ENCODE peak calls at places on chromosomes 3 and 15, in six cellular contexts. W, X, S, M, O and V are unnamed samples.

GRCh38 chr3:15693340-15693739 is 91.8 kb downstream of the BTD start:
- DNase-seq in W (no peak), X (no peak), S (no peak), M (peak; percentile 21), O (no peak), V (no peak)

GRCh38 chr3:186453531-186453930 is 90.6 kb downstream of the CRYGS start:
- DNase-seq in W (no peak), X (no peak), S (no peak), M (no peak), O (no peak), V (no peak)

GRCh38 chr15:85380860-85381535 is 595 bp downstream of the AKAP13 start:
- DNase-seq in W (no peak), X (peak; percentile 54), S (peak; percentile 66), M (peak; percentile 39), O (peak; percentile 62), V (no peak)

GRCh38 chr3:57100046-57100695 is 39.7 kb downstream of the SPATA12 start:
- DNase-seq in W (peak; percentile 62), X (peak; percentile 83), S (peak; percentile 32), M (peak; percentile 55), O (peak; percentile 40), V (no peak)

GRCh38 chr3:69329897-69330296 is 56.0 kb downstream of the FRMD4B start:
- DNase-seq in W (no peak), X (no peak), S (no peak), M (peak; percentile 61), O (no peak), V (no peak)

GRCh38 chr3:27279153-27279552 is 90.0 kb downstream of the NEK10 start:
- DNase-seq in W (no peak), X (peak; percentile 10), S (no peak), M (peak; percentile 4), O (no peak), V (no peak)

GRCh38 chr15:79437275-79438000 is 5.3 kb downstream of the MINAR1 start:
- DNase-seq in W (no peak), X (no peak), S (no peak), M (no peak), O (no peak), V (no peak)

GRCh38 chr3:62961874-62962556 is 86.8 kb upstream of the CADPS start:
- DNase-seq in W (no peak), X (no peak), S (no peak), M (no peak), O (no peak), V (no peak)

GRCh38 chr3:185316740-185317407 is 46.1 kb upstream of the MAP3K13 start:
- DNase-seq in W (no peak), X (peak; percentile 70), S (no peak), M (peak; percentile 51), O (no peak), V (peak; percentile 88)

GRCh38 chr15:51793521-51793920 is 35.9 kb upstream of the TMOD3 start:
- DNase-seq in W (no peak), X (peak; percentile 92), S (no peak), M (peak; percentile 25), O (no peak), V (no peak)

GRCh38 chr3:12508316-12508715 is 24.0 kb downstream of the TSEN2 start:
- DNase-seq in W (no peak), X (peak; percentile 76), S (no peak), M (peak; percentile 99), O (no peak), V (peak; percentile 73)

GRCh38 chr15:96334017-96334704 is 3.7 kb downstream of the NR2F2 start:
- DNase-seq in W (no peak), X (peak; percentile 40), S (no peak), M (peak; percentile 22), O (no peak), V (no peak)

GRCh38 chr3:195100903-195101591 is 169.9 kb downstream of the XXYLT1 start:
- DNase-seq in W (no peak), X (peak; percentile 53), S (no peak), M (no peak), O (no peak), V (no peak)

GRCh38 chr3:195385526-195385925 is 57.3 kb downstream of the ACAP2 start:
- DNase-seq in W (no peak), X (peak; percentile 59), S (no peak), M (peak; percentile 62), O (no peak), V (no peak)

GRCh38 chr3:109903100-109903499 is 565.8 kb upstream of the DPPA4 start:
- DNase-seq in W (no peak), X (no peak), S (no peak), M (no peak), O (no peak), V (no peak)

GRCh38 chr15:80615783-80616391 is 79.2 kb upstream of the ABHD17C start:
- DNase-seq in W (peak; percentile 55), X (peak; percentile 79), S (no peak), M (peak; percentile 54), O (no peak), V (no peak)

GRCh38 chr15:70826634-70827033 is 27.3 kb downstream of the LARP6 start:
- DNase-seq in W (no peak), X (peak; percentile 36), S (no peak), M (peak; percentile 75), O (no peak), V (peak; percentile 70)

GRCh38 chr15:84883433-84883832 is 1.0 kb upstream of the SLC28A1 start:
- DNase-seq in W (no peak), X (no peak), S (no peak), M (peak; percentile 45), O (no peak), V (no peak)

GRCh38 chr3:128190501-128190900 is 37.2 kb downstream of the EEFSEC start:
- DNase-seq in W (no peak), X (no peak), S (no peak), M (peak; percentile 50), O (no peak), V (no peak)

GRCh38 chr15:52256930-52257733 is 38.5 kb downstream of the MYO5C start:
- DNase-seq in W (peak; percentile 15), X (no peak), S (no peak), M (no peak), O (no peak), V (no peak)

GRCh38 chr3:38655708-38656300 is 6.3 kb upstream of the SCN5A start:
- DNase-seq in W (peak; percentile 39), X (peak; percentile 39), S (peak; percentile 13), M (peak; percentile 34), O (no peak), V (no peak)

GRCh38 chr3:184560992-184561328 is 625 bp upstream of the EPHB3 start:
- DNase-seq in W (no peak), X (no peak), S (no peak), M (no peak), O (no peak), V (peak; percentile 27)

GRCh38 chr15:74982183-74982582 is 13.2 kb upstream of the SCAMP5 start:
- DNase-seq in W (no peak), X (no peak), S (no peak), M (no peak), O (no peak), V (no peak)

DNA sequence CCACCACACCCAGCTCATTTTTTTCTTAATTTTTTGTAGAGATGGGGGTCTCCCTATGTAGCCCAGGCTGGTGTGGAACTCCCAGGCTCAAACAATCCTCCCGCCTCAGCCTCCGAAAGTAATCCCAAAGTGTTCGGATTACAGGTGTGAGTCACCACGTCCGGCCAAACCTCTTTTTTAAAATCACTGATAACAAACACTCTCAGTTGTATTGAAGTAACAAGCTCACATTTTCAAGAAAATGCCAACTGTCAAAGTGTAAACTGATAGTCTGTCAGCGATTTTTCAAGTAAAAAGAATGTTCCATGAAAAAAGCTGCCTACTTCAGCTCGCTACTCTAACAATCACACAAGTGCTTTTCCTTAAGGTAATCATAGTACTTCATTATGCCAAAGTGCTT is 33.4 kb downstream of the UBXN7 start:
- DNase-seq in W (no peak), X (no peak), S (no peak), M (no peak), O (no peak), V (no peak)
- H3K27ac ChIP-seq in W (no peak overlapping the region), X (no peak overlapping the region), S (no peak overlapping the region), M (no peak overlapping the region), O (no peak overlapping the region), V (no peak overlapping the region)

GRCh38 chr3:31275038-31275562 is 257.6 kb upstream of the STT3B start:
- DNase-seq in W (no peak), X (peak; percentile 56), S (no peak), M (peak; percentile 86), O (no peak), V (no peak)

GRCh38 chr3:31277582-31277981 is 255.1 kb upstream of the STT3B start:
- DNase-seq in W (no peak), X (peak; percentile 84), S (no peak), M (peak; percentile 60), O (no peak), V (no peak)

GRCh38 chr3:31274406-31275024 is 258.2 kb upstream of the STT3B start:
- DNase-seq in W (no peak), X (peak; percentile 55), S (no peak), M (peak; percentile 61), O (no peak), V (no peak)

GRCh38 chr3:31278532-31278931 is 254.2 kb upstream of the STT3B start:
- DNase-seq in W (no peak), X (no peak), S (no peak), M (no peak), O (no peak), V (no peak)

GRCh38 chr3:31275583-31275982 is 257.1 kb upstream of the STT3B start:
- DNase-seq in W (no peak), X (no peak), S (no peak), M (no peak), O (no peak), V (no peak)
- H3K27ac ChIP-seq in W (no peak overlapping the region), X (peak overlapping the region; percentile 42), S (no peak overlapping the region), M (no peak overlapping the region), O (no peak overlapping the region), V (peak overlapping the region; percentile 58)

DNA sequence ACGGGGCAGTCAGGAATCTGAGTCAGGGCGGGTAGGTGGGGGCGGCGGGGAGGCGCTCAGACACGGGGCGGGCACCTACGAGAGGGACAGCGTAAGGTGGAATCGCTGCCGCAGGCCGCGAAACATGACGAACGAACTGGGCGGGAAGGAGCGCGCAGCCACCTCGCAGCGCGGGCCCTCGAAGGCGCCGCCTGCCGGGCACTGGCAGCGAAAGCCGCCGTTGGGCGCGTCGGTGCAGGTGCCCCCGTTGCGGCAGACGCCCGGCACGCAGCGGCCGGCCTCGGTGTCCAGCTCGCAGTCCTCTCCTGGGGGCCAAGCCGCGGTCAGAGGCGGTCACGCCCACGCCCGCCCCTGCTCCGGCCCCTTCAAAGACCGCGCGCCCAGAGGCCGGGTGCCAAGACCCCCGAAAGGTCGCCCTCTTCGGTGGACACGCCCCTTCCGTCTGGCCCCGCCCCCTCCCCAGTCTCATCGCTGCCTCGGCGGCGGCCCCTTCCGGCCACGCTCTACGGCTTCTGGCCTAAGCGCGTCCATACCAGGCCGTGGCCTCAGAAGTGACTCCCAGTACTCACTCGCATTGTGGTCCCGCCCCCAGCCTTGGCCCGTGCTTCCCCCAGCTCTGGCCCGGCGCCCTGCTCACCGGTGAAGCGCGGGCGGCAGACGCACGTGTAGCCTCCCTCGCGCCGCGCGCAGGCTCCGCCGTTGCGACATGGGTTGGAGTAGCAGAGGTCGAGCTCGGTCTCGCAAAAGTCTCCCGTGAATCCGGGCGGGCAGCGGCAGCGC is 6.4 kb downstream of the CELSR3 start:
- DNase-seq in W (no peak), X (peak; percentile 73), S (peak; percentile 87), M (peak; percentile 54), O (peak; percentile 89), V (no peak)
- H3K27ac ChIP-seq in W (no peak overlapping the region), X (no peak overlapping the region), S (peak overlapping the region; percentile 57), M (no peak overlapping the region), O (peak overlapping the region; percentile 83), V (peak overlapping the region; percentile 35)

DNA sequence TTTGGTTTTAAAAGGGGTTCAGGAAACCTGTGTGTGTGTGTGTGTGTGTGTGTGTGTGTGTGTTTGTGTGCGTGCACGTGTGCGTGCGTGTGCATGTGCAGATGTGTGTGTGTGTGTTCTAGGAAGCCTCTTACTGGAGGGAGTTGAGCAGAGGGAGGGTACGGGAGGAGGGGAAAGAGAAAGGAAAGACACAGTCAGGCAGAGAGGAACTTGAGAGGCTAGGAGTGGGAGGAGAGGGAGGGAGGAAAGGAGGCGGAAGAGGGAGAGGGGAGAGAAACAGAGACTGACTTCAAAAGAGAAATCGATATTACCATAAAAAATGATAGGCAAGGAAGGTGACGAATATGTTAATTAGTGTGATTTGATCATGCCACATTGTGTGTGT is 34.1 kb downstream of the ATP2B2 start:
- DNase-seq in W (peak; percentile 38), X (no peak), S (no peak), M (peak; percentile 9), O (no peak), V (no peak)
- H3K27ac ChIP-seq in W (peak overlapping the region; percentile 56), X (no peak overlapping the region), S (no peak overlapping the region), M (no peak overlapping the region), O (no peak overlapping the region), V (no peak overlapping the region)